ENCODE peak calls at places on chromosomes 6 and 20, in five cellular contexts. L is BJ, Q is WTC11, O is MM.1S, F is left ventricle myocardium inferior. B is an unnamed sample.

GRCh38 chr20:39049684-39050554 is 87.8 kb downstream of the DHX35 start:
- DNase-seq in L (no peak), Q (peak; percentile 88), O (peak; percentile 76), F (peak; percentile 75), B (no peak)

GRCh38 chr6:151400473-151400872 is 9.1 kb upstream of the ZBTB2 start:
- DNase-seq in L (peak; percentile 15), Q (no peak), O (no peak), F (no peak), B (no peak)

GRCh38 chr6:130188207-130188899 is 34.4 kb downstream of the SAMD3 start:
- DNase-seq in L (no peak), Q (no peak), O (no peak), F (no peak), B (no peak)

GRCh38 chr6:155461636-155462035 is 6.0 kb upstream of the NOX3 start:
- DNase-seq in L (no peak), Q (peak; percentile 19), O (no peak), F (no peak), B (no peak)

GRCh38 chr20:52959125-52959524 is 13.0 kb upstream of the TSHZ2 start:
- DNase-seq in L (no peak), Q (no peak), O (no peak), F (no peak), B (no peak)

GRCh38 chr20:33261465-33261864 is 21.5 kb upstream of the BPIFB1 start:
- DNase-seq in L (no peak), Q (no peak), O (no peak), F (no peak), B (no peak)

GRCh38 chr20:341682-342081 is 5.2 kb upstream of the NRSN2 start:
- DNase-seq in L (no peak), Q (no peak), O (no peak), F (no peak), B (no peak)

GRCh38 chr6:132115714-132116366 is 164.7 kb upstream of the CCN2 start:
- DNase-seq in L (no peak), Q (no peak), O (peak; percentile 25), F (no peak), B (no peak)

GRCh38 chr20:10347481-10347880 is 86.5 kb downstream of the MKKS start:
- DNase-seq in L (no peak), Q (no peak), O (no peak), F (no peak), B (no peak)

GRCh38 chr20:30816182-30816645 is 441.2 kb upstream of the DEFB115 start:
- DNase-seq in L (no peak), Q (peak; percentile 43), O (no peak), F (peak; percentile 33), B (no peak)

GRCh38 chr6:134995536-134995935 is 45.6 kb upstream of the ALDH8A1 start:
- DNase-seq in L (no peak), Q (no peak), O (no peak), F (no peak), B (no peak)
- TF ChIP-seq CTCF in L (no peak), Q (no peak), O (no peak), F (no peak), B (no peak)

GRCh38 chr6:135182120-135182992 is 1.2 kb downstream of the MYB start:
- DNase-seq in L (no peak), Q (peak; percentile 36), O (peak; percentile 50), F (no peak), B (no peak)
- TF ChIP-seq CTCF in L (no peak), Q (no peak), O (no peak), F (no peak), B (no peak)

DNA sequence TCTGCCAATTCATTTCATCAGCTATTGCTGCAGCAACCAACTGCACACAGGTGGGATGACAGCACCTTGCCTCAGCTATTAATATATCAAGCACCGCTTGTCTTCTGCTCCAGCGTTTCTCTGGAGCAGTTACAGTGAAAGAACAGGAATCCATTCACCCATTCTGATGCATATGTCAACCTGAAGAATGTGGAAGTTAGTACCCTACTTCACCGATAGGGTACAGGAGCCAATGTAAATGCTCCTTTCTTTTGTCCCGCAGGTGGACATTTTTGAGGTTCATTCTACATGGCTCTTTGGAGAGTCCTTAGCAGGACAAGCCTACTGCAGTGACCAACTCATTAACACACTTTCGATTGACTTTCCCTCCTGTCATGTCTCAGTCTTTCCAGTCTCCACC is 139.9 kb upstream of the PRND start:
- DNase-seq in L (no peak), Q (no peak), O (no peak), F (no peak), B (no peak)
- TF ChIP-seq CTCF in L (no peak), Q (peak; percentile 39), O (no peak), F (no peak), B (no peak)

GRCh38 chr6:126531273-126531672 is 191.4 kb downstream of the CENPW start:
- DNase-seq in L (no peak), Q (no peak), O (no peak), F (no peak), B (no peak)

GRCh38 chr6:126531840-126532239 is 191.9 kb downstream of the CENPW start:
- DNase-seq in L (no peak), Q (no peak), O (no peak), F (no peak), B (no peak)

GRCh38 chr6:126530777-126531176 is 190.9 kb downstream of the CENPW start:
- DNase-seq in L (no peak), Q (no peak), O (peak; percentile 13), F (no peak), B (no peak)

GRCh38 chr6:126527016-126527606 is 187.2 kb downstream of the CENPW start:
- DNase-seq in L (no peak), Q (no peak), O (no peak), F (no peak), B (no peak)

DNA sequence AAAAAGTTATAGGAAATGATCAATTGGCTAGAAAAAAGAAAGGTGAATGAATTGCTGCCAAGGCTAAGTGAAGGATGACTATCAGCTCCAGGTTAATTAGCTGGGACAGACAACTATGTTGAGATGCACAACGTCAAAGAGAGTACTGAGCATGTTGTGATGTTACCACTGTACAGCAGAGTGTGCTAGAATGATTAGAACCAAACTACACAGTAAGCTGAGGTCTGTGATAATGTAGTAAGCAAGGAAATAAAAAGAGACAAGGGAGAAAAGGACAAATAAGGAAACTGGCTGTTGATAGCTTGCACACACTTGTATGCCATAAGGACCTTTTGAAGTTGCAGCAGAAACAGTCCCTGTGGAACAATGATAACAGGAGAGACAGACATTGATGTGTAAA is 189.7 kb downstream of the CENPW start:
- DNase-seq in L (no peak), Q (no peak), O (no peak), F (no peak), B (no peak)
- TF ChIP-seq CTCF in L (no peak), Q (no peak), O (no peak), F (no peak), B (no peak)

GRCh38 chr6:97068211-97068610 is 143.7 kb downstream of the KLHL32 start:
- DNase-seq in L (no peak), Q (no peak), O (peak; percentile 24), F (no peak), B (no peak)
- TF ChIP-seq CTCF in L (peak; percentile 48), Q (peak; percentile 30), O (peak; percentile 51), F (peak; percentile 51), B (peak; percentile 55)

DNA sequence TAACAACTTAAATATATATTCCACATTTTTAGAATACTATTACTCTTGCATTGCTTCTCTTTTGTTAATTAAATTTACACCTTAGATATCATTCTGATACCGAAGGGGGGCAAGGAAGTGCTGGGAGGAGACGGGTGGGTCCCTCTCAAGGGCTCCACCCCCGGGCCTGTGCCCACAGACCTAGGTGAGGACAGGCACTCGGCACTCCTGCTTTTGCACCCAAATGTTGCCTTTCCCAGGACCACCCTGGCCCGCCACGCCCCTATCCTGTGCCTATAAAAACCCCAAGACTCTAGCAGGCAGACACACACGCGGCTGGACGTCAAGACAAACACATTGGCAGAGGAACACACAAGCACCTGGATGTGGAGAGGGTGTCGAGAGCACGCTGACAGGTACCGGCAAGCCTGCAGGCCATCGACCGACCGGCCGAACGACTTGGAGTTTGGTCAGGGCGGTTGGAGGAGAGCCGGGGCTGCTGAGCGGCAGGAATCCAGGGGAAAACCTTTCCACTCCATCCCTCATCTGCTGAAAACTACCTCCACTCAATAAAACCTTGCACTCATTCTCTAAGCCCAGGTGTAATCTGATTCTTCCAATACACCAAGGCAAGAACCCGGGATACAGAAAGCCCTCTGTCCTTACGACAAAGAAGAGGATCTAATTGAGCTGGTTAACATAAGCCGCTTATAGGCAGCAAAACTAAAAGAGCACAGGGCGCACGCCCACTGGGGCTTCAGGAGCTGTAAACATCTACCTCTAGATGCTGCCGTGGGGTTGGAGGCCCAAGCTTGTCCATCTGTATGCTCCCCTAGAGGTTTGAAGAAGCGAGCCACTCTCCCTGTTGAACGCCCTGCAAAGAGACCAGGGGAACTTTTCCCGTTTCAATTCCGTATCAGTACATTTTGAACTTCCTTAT is 197.4 kb upstream of the PRSS16 start:
- DNase-seq in L (no peak), Q (peak; percentile 22), O (no peak), F (no peak), B (no peak)
- TF ChIP-seq CTCF in L (no peak), Q (no peak), O (no peak), F (no peak), B (no peak)